ENCODE peak calls at places on chromosomes 7 and 10, in five cellular contexts. Z is neuronal stem cell, Q is A549, C is bronchial epithelial cell, L is right lobe of liver. R is an unnamed sample.

GRCh38 chr7:514242-514641 is 5.4 kb downstream of the PDGFA start:
- DNase-seq in L (no peak), C (no peak), Q (no peak), Z (no peak), R (no peak)

GRCh38 chr10:3365630-3366029 is 193.0 kb upstream of the PITRM1 start:
- DNase-seq in Z (no peak), C (peak), L (no peak), Q (peak), R (no peak)

GRCh38 chr10:124392651-124393342 is 25.9 kb downstream of the OAT start:
- DNase-seq in L (no peak), Q (no peak), Z (no peak), C (no peak), R (no peak)

GRCh38 chr10:18231480-18231879 is 91.3 kb downstream of the CACNB2 start:
- DNase-seq in Q (no peak), Z (no peak), C (no peak), L (no peak), R (no peak)

GRCh38 chr7:140326116-140326928 is 72.0 kb downstream of the SLC37A3 start:
- DNase-seq in Q (peak), Z (no peak), L (peak), C (peak), R (no peak)

GRCh38 chr7:158403013-158403821 is 184.4 kb downstream of the PTPRN2 start:
- DNase-seq in L (no peak), Q (no peak), Z (no peak), C (peak), R (peak)

GRCh38 chr10:22002531-22003110 is 909 bp downstream of the DNAJC1 start:
- DNase-seq in Q (peak), Z (no peak), L (no peak), C (peak), R (no peak)

GRCh38 chr10:123011987-123012386 is 3.2 kb downstream of the ACADSB start:
- DNase-seq in L (no peak), C (no peak), Q (no peak), Z (no peak), R (no peak)

GRCh38 chr10:46050956-46051355 is 4.9 kb upstream of the MSMB start:
- DNase-seq in L (no peak), C (no peak), Z (no peak), Q (no peak), R (no peak)

GRCh38 chr10:4638116-4638515 is 187.9 kb upstream of the AKR1E2 start:
- DNase-seq in Z (no peak), Q (no peak), C (no peak), L (no peak), R (no peak)

GRCh38 chr10:111319866-111320265 is 243.0 kb downstream of the ADRA2A start:
- DNase-seq in C (no peak), Z (no peak), Q (no peak), L (no peak), R (no peak)

GRCh38 chr10:117503886-117504205 is 38.7 kb upstream of the EMX2 start:
- DNase-seq in Z (no peak), Q (no peak), L (no peak), C (no peak), R (no peak)

GRCh38 chr10:71604324-71605018 is 115.1 kb downstream of the C10orf105 start:
- DNase-seq in Q (no peak), C (peak), L (no peak), Z (no peak), R (peak)

GRCh38 chr7:19215421-19215820 is 70.2 kb upstream of the FERD3L start:
- DNase-seq in Z (peak), L (no peak), Q (no peak), C (no peak), R (no peak)

GRCh38 chr7:89623018-89623672 is 531.1 kb upstream of the STEAP1 start:
- DNase-seq in L (no peak), Z (peak), C (peak), Q (peak), R (no peak)

GRCh38 chr7:75642810-75643486 is 95.8 kb downstream of the HIP1 start:
- DNase-seq in C (peak), L (peak), Q (peak), Z (no peak), R (no peak)

GRCh38 chr7:101754432-101755159 is 62.8 kb upstream of the CUX1 start:
- DNase-seq in C (peak), Z (no peak), L (no peak), Q (peak), R (no peak)
- H3K4me3 ChIP-seq in C (peak), Z (no peak), L (peak), Q (peak), R (no peak)

GRCh38 chr7:69527706-69528105 is 70.6 kb upstream of the AUTS2 start:
- DNase-seq in C (no peak), L (no peak), Q (no peak), Z (no peak), R (no peak)
- H3K4me3 ChIP-seq in C (no peak), L (no peak), Q (no peak), Z (no peak), R (no peak)

GRCh38 chr7:21898265-21898930 is 47.3 kb downstream of the CDCA7L start:
- DNase-seq in C (no peak), Q (no peak), L (no peak), Z (no peak), R (no peak)
- H3K4me3 ChIP-seq in C (no peak), Q (no peak), L (no peak), Z (no peak), R (no peak)

GRCh38 chr7:14598978-14599377 is 303.6 kb downstream of the DGKB start:
- DNase-seq in C (peak), L (no peak), Z (no peak), Q (no peak), R (no peak)

GRCh38 chr7:14600766-14601367 is 301.7 kb downstream of the DGKB start:
- DNase-seq in L (no peak), C (no peak), Z (no peak), Q (no peak), R (no peak)

GRCh38 chr7:14604606-14605005 is 297.9 kb downstream of the DGKB start:
- DNase-seq in C (peak), Z (no peak), L (no peak), Q (no peak), R (no peak)

GRCh38 chr7:14606101-14606500 is 296.4 kb downstream of the DGKB start:
- DNase-seq in Q (no peak), C (peak), Z (peak), L (no peak), R (no peak)

DNA sequence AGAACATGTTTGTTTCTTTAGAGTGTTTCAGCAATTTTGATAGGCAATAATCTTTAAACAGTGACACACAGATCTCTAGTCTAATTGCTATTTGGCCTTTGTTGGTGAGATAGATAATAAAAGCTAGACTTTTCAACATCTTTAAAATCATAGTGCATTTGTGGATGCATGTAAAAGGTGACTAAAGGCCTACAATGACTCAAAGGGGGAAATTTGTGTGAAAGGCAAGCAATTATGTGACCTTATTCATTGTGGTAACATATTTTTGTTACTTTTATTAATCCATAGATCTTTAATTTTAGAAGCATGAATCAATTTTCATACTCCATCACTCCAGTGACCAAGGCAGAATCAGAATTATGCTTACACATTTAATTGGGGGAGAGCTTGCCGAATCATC is 299.7 kb downstream of the DGKB start:
- DNase-seq in C (peak), Z (no peak), L (no peak), Q (no peak), R (no peak)
- H3K4me3 ChIP-seq in C (no peak), Z (no peak), L (no peak), Q (no peak), R (no peak)

GRCh38 chr7:32298403-32299132 is 191.6 kb downstream of the LSM5 start:
- DNase-seq in L (peak), C (no peak), Q (no peak), Z (peak), R (no peak)
- H3K4me3 ChIP-seq in L (peak), C (peak), Q (peak), Z (peak), R (no peak)

R was measured in mucosa of descending colon.